ENCODE peak calls at places on chromosomes 7 and 10, in four cellular contexts. D, E, U and R are unnamed samples.

GRCh38 chr7:64799-65430 is 127.5 kb upstream of the FAM20C start:
- DNase-seq in U (no peak), D (no peak), E (peak; percentile 25), R (peak; percentile 21)

GRCh38 chr10:22579826-22580225 is 134.6 kb downstream of the PIP4K2A start:
- DNase-seq in U (no peak), E (no peak), D (no peak), R (no peak)

GRCh38 chr10:74051729-74052342 is 53.9 kb downstream of the VCL start:
- DNase-seq in U (no peak), D (no peak), E (no peak), R (no peak)

GRCh38 chr10:44958196-44958896 is 1.3 kb upstream of the RASSF4 start:
- DNase-seq in U (no peak), E (no peak), D (peak; percentile 51), R (peak; percentile 36)

GRCh38 chr7:84524714-84525694 is 330.4 kb upstream of the SEMA3A start:
- DNase-seq in U (no peak), D (peak; percentile 80), E (no peak), R (peak; percentile 63)

GRCh38 chr10:99551158-99551557 is 18.4 kb downstream of the NKX2-3 start:
- DNase-seq in D (no peak), E (no peak), U (no peak), R (peak; percentile 72)

GRCh38 chr10:10327934-10328333 is 689.7 kb upstream of the CELF2 start:
- DNase-seq in E (no peak), U (no peak), D (no peak), R (no peak)

GRCh38 chr7:75866497-75867389 is 12.1 kb upstream of the RHBDD2 start:
- DNase-seq in U (no peak), D (peak; percentile 82), E (peak; percentile 71), R (peak; percentile 80)

GRCh38 chr10:3906511-3907111 is 121.6 kb upstream of the KLF6 start:
- DNase-seq in E (no peak), U (no peak), D (peak; percentile 73), R (peak; percentile 35)

GRCh38 chr7:2528481-2529095 is 9.0 kb downstream of the LFNG start:
- DNase-seq in E (no peak), U (no peak), D (no peak), R (no peak)

GRCh38 chr7:92835140-92835850 is 1.1 kb downstream of the CDK6 start:
- DNase-seq in D (peak; percentile 87), E (peak; percentile 75), U (no peak), R (peak; percentile 48)

GRCh38 chr7:96989859-96990317 is 15.5 kb upstream of the DLX6 start:
- DNase-seq in U (no peak), D (no peak), E (no peak), R (no peak)

GRCh38 chr10:26555719-26556368 is 117.7 kb downstream of the APBB1IP start:
- DNase-seq in E (peak; percentile 64), D (peak; percentile 81), U (peak; percentile 73), R (no peak)

GRCh38 chr7:6512892-6513291 is 38.4 kb downstream of the GRID2IP start:
- DNase-seq in U (no peak), D (no peak), E (no peak), R (no peak)

GRCh38 chr7:98283887-98284222 is 2.4 kb downstream of the BRI3 start:
- DNase-seq in D (peak; percentile 18), E (peak; percentile 59), U (no peak), R (no peak)

GRCh38 chr10:126504051-126504760 is 115.9 kb upstream of the ADAM12 start:
- DNase-seq in D (peak; percentile 87), U (no peak), E (no peak), R (peak; percentile 39)

GRCh38 chr10:60414877-60415585 is 25.4 kb upstream of the ANK3 start:
- DNase-seq in D (peak; percentile 84), U (peak; percentile 83), E (no peak), R (peak; percentile 82)

GRCh38 chr10:47438857-47439474 is 44.9 kb downstream of the ANXA8 start:
- DNase-seq in D (peak; percentile 71), U (peak; percentile 26), E (peak; percentile 42), R (no peak)

GRCh38 chr10:87589653-87590052 is 70.0 kb upstream of the PAPSS2 start:
- DNase-seq in U (no peak), D (peak; percentile 68), E (no peak), R (no peak)

GRCh38 chr10:75462865-75463264 is 31.4 kb downstream of the LRMDA start:
- DNase-seq in U (no peak), D (no peak), E (no peak), R (no peak)

GRCh38 chr7:2014391-2015241 is 218.1 kb downstream of the MAD1L1 start:
- DNase-seq in U (no peak), D (no peak), E (peak; percentile 45), R (no peak)

GRCh38 chr7:131653418-131654248 is 97.2 kb upstream of the PODXL start:
- DNase-seq in D (no peak), E (no peak), U (no peak), R (no peak)

GRCh38 chr10:100980327-100981110 is 6.8 kb downstream of the MRPL43 start:
- DNase-seq in D (no peak), E (no peak), U (no peak), R (no peak)

GRCh38 chr10:126596472-126597016 is 73.9 kb downstream of the C10orf90 start:
- DNase-seq in E (no peak), D (no peak), U (no peak), R (no peak)

GRCh38 chr10:44976352-44977198 is 2.0 kb downstream of the DEPP1 start:
- DNase-seq in E (no peak), U (no peak), D (no peak), R (no peak)

GRCh38 chr7:79692015-79692414 is 238.5 kb upstream of the MAGI2 start:
- DNase-seq in E (no peak), U (peak; percentile 81), D (peak; percentile 69), R (peak; percentile 12)

GRCh38 chr7:101170617-101171441 is 5.5 kb upstream of the VGF start:
- DNase-seq in D (no peak), U (no peak), E (no peak), R (no peak)

GRCh38 chr7:132592947-132593335 is 16.7 kb upstream of the PLXNA4 start:
- DNase-seq in U (no peak), D (no peak), E (no peak), R (no peak)

GRCh38 chr10:28280652-28281051 is 22.2 kb downstream of the MPP7 start:
- DNase-seq in D (peak; percentile 82), E (no peak), U (no peak), R (peak; percentile 18)

GRCh38 chr10:45514283-45515270 is 140.6 kb downstream of the ALOX5 start:
- DNase-seq in D (peak; percentile 30), E (no peak), U (no peak), R (no peak)

GRCh38 chr10:113132651-113133088 is 182.6 kb downstream of the TCF7L2 start:
- DNase-seq in D (peak; percentile 15), U (no peak), E (no peak), R (no peak)

GRCh38 chr10:18400201-18400910 is 251.0 kb downstream of the NSUN6 start:
- DNase-seq in E (no peak), U (no peak), D (no peak), R (no peak)

GRCh38 chr7:75992083-75992755 is 2.2 kb downstream of the TMEM120A start:
- DNase-seq in E (peak; percentile 40), U (no peak), D (no peak), R (no peak)

GRCh38 chr7:20330797-20331230 is at the start of gene ITGB8:
- DNase-seq in U (no peak), D (peak; percentile 65), E (peak; percentile 56), R (peak; percentile 75)

GRCh38 chr10:132665946-132666732 is 119.8 kb downstream of the NKX6-2 start:
- DNase-seq in U (peak; percentile 85), E (peak; percentile 24), D (peak; percentile 70), R (peak; percentile 73)

GRCh38 chr10:26527018-26527417 is 88.9 kb downstream of the APBB1IP start:
- DNase-seq in U (no peak), D (no peak), E (no peak), R (no peak)

GRCh38 chr10:11242443-11243386 is 225.0 kb downstream of the CELF2 start:
- DNase-seq in D (no peak), U (no peak), E (no peak), R (peak; percentile 73)

GRCh38 chr10:11705687-11706086 is 36.5 kb upstream of the ECHDC3 start:
- DNase-seq in D (no peak), E (no peak), U (no peak), R (no peak)

GRCh38 chr10:103692421-103693069 is 162.8 kb downstream of the SH3PXD2A start:
- DNase-seq in D (no peak), U (no peak), E (no peak), R (no peak)

GRCh38 chr7:27110163-27110976 is 7.9 kb upstream of the HOXA2 start:
- DNase-seq in E (peak; percentile 49), D (no peak), U (no peak), R (peak; percentile 43)
- H3K4me3 ChIP-seq in E (peak overlapping the region; percentile 28), D (peak overlapping the region; percentile 55), U (peak overlapping the region; percentile 74), R (no peak overlapping the region)

DNA sequence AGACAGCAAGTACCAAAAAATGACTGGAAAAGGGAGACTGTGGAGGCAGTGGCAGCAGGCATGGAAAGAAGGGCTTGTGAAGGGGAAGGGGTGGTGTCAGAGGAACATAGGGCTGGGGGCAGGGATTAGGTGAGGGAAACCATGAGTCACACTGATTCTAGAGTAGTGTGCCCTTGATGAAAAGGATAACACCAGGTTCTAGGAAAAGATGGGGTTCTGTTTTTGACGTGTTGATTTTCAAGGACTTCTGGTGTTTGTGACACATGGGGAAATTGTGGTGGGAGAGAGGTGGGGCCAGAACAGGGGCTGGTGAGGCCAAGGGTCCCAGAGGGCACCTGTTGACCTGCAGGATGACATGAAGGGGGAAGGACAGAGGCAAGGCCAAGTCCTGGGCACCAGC is 57.1 kb downstream of the FIGNL1 start:
- DNase-seq in U (no peak), E (no peak), D (no peak), R (no peak)
- H3K27me3 ChIP-seq in U (peaks cover 1% of the 10 kb centered on the region), E (no peaks in the 10 kb centered on the region), D (peaks cover 29% of the 10 kb centered on the region), R (no peaks in the 10 kb centered on the region)

GRCh38 chr7:144018065-144018464 is 17.9 kb downstream of the OR6B1 start:
- DNase-seq in E (no peak), U (no peak), D (no peak), R (no peak)
- H3K36me3 ChIP-seq in E (no peaks in the 10 kb centered on the region), U (no peaks in the 10 kb centered on the region), D (no peaks in the 10 kb centered on the region), R (no peaks in the 10 kb centered on the region)

GRCh38 chr7:130492519-130493274 is 812 bp downstream of the MEST start:
- DNase-seq in D (no peak), U (no peak), E (no peak), R (no peak)
- H3K4me3 ChIP-seq in D (peak overlapping the region; percentile 85), U (peak overlapping the region; percentile 55), E (peak overlapping the region; percentile 48), R (no peak overlapping the region)